ENCODE peak calls at places on chromosomes 12 and 14, in six cellular contexts. W, U, G, C, I and Z are unnamed samples.

GRCh38 chr14:80781968-80782367 is 159.6 kb downstream of the CEP128 start:
- DNase-seq in G (no peak), W (no peak), C (no peak), I (no peak), U (no peak), Z (no peak)

GRCh38 chr12:10365716-10366433 is 24.0 kb downstream of the KLRK1 start:
- DNase-seq in C (no peak), W (no peak), U (no peak), G (no peak), I (no peak), Z (no peak)

GRCh38 chr14:20679907-20680306 is 4.5 kb upstream of the RNASE4 start:
- DNase-seq in U (peak; percentile 69), C (peak; percentile 40), G (no peak), W (no peak), I (no peak), Z (no peak)

GRCh38 chr12:6961695-6962284 is 8.7 kb downstream of the PHB2 start:
- DNase-seq in U (no peak), W (peak; percentile 67), G (no peak), C (peak; percentile 83), I (no peak), Z (no peak)

GRCh38 chr12:4137441-4137840 is 136.1 kb upstream of the CCND2 start:
- DNase-seq in I (no peak), W (no peak), U (no peak), G (no peak), C (no peak), Z (no peak)

GRCh38 chr12:77728018-77728417 is 102.7 kb upstream of the NAV3 start:
- DNase-seq in C (no peak), U (no peak), G (no peak), W (no peak), I (no peak), Z (no peak)

GRCh38 chr12:124752437-124753229 is 111.0 kb downstream of the SCARB1 start:
- DNase-seq in G (no peak), C (no peak), W (no peak), I (no peak), U (no peak), Z (no peak)

GRCh38 chr12:120903382-120903817 is 758 bp downstream of the SPPL3 start:
- DNase-seq in W (peak; percentile 71), G (peak; percentile 52), C (peak; percentile 58), U (peak; percentile 68), I (peak; percentile 62), Z (no peak)

GRCh38 chr12:29782821-29783772 is 645 bp downstream of the TMTC1 start:
- DNase-seq in I (peak; percentile 53), C (peak; percentile 69), W (no peak), U (peak; percentile 77), G (no peak), Z (no peak)

GRCh38 chr14:80518173-80518572 is 306.9 kb upstream of the DIO2 start:
- DNase-seq in G (no peak), W (no peak), I (no peak), C (no peak), U (no peak), Z (no peak)

GRCh38 chr12:107442593-107442992 is 243.0 kb upstream of the PWP1 start:
- DNase-seq in W (no peak), I (no peak), C (no peak), G (no peak), U (no peak), Z (no peak)

GRCh38 chr12:89395712-89396111 is 43.4 kb upstream of the DUSP6 start:
- DNase-seq in I (no peak), W (no peak), U (no peak), C (no peak), G (no peak), Z (no peak)

GRCh38 chr12:32702470-32702869 is 23.4 kb downstream of the DNM1L start:
- DNase-seq in U (no peak), C (no peak), I (no peak), W (no peak), G (no peak), Z (no peak)

GRCh38 chr14:23602181-23603095 is 23.8 kb upstream of the JPH4 start:
- DNase-seq in U (no peak), I (no peak), G (no peak), C (no peak), W (no peak), Z (no peak)

GRCh38 chr12:106113042-106113441 is 25.7 kb downstream of the NUAK1 start:
- DNase-seq in I (no peak), U (no peak), G (no peak), C (no peak), W (no peak), Z (no peak)

GRCh38 chr14:22650960-22651521 is 6.9 kb upstream of the OR6J1 start:
- DNase-seq in U (no peak), G (no peak), W (peak; percentile 47), I (no peak), C (no peak), Z (no peak)

GRCh38 chr14:60944206-60944605 is 36.7 kb downstream of the TRMT5 start:
- DNase-seq in G (no peak), W (no peak), I (no peak), U (no peak), C (peak; percentile 2), Z (no peak)

GRCh38 chr14:68628605-68629310 is 164.1 kb downstream of the ZFP36L1 start:
- DNase-seq in C (no peak), G (peak; percentile 22), I (peak; percentile 81), U (no peak), W (no peak), Z (no peak)

GRCh38 chr12:109606261-109607028 is 32.9 kb downstream of the MVK start:
- DNase-seq in I (no peak), G (no peak), W (no peak), C (peak; percentile 92), U (peak; percentile 69), Z (no peak)

GRCh38 chr12:99959549-99960170 is 25.1 kb downstream of the ANKS1B start:
- DNase-seq in U (no peak), C (no peak), I (no peak), W (no peak), G (no peak), Z (no peak)

DNA sequence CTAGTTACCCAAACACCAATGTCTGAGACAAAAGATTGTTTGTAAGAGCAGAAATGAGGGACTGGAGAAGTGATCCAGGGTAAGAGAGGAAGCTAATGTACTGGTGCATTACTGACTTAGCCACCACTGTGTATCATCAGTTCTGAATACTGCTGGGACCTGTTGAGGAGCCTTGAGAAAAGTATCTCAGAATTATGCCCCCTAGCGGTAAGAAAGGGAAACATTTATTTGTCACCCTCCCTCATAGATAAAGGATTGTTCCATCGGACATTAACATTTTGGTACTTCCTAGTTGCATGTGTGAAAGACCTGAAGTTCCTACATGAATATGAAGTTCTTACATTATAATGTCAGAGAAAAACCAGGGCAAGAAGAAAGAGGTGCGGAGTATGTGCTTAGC is 612.5 kb downstream of the FSCB start:
- DNase-seq in W (peak; percentile 43), G (no peak), I (no peak), U (no peak), C (peak; percentile 44), Z (no peak)
- TF ChIP-seq CTCF in W (peak; percentile 87), G (no peak), I (no peak), U (peak; percentile 27), C (peak; percentile 42), Z (peak; percentile 38)

GRCh38 chr12:80559766-80560165 is 115.7 kb downstream of the PTPRQ start:
- DNase-seq in W (peak; percentile 17), I (no peak), C (no peak), G (no peak), U (no peak), Z (no peak)
- H3K4me3 ChIP-seq in W (no peak overlapping the region), I (no peak overlapping the region), C (no peak overlapping the region), G (no peak overlapping the region), U (no peak overlapping the region), Z (no peak overlapping the region)

GRCh38 chr12:98127854-98128253 is 387.5 kb upstream of the TMPO start:
- DNase-seq in C (no peak), U (no peak), I (no peak), W (no peak), G (no peak), Z (no peak)

GRCh38 chr12:98127336-98127679 is 388.1 kb upstream of the TMPO start:
- DNase-seq in C (no peak), U (no peak), G (no peak), W (no peak), I (no peak), Z (no peak)

GRCh38 chr12:98123186-98123585 is 392.2 kb upstream of the TMPO start:
- DNase-seq in I (no peak), G (no peak), W (no peak), U (no peak), C (no peak), Z (no peak)

DNA sequence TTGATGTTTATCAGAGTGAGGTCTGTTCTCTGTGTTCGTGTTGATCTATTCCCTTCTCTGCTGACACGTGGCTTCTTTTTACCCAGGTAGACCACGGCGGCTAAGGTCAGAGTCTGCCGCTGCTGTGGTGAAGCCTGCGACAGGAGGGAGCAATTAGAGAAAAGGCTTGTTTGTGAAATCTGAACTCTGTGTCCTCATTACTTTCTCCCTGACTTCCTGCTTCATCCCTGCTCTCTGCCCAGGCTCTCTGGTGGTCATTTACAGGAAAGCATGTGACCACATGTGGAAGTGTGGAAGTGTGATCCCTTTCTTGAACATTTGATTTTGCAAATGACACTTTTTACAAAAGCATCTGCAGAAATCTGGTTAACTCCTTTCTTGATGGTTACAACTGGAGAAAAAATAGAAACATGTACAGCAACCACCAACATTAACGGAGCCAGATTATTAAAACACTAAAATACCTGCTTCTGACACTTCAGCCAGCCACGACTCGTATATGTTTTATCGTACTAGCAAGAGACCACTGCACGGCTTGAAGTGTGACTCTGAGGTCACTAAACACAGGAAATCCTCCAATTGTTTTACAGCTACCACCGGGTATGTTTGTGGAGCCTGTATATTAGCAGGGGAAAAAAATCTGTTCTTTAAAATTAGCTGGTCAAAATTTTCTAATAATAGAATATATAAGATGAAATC is 388.6 kb upstream of the TMPO start:
- DNase-seq in G (no peak), C (no peak), I (no peak), W (no peak), U (no peak), Z (no peak)
- H3K27ac ChIP-seq in G (no peak overlapping the region), C (no peak overlapping the region), I (no peak overlapping the region), W (no peak overlapping the region), U (no peak overlapping the region), Z (no peak overlapping the region)

GRCh38 chr12:101819467-101819866 is 11.3 kb downstream of the GNPTAB start:
- DNase-seq in W (no peak), U (no peak), C (no peak), G (no peak), I (no peak), Z (no peak)

GRCh38 chr12:101824831-101825230 is 5.9 kb downstream of the GNPTAB start:
- DNase-seq in G (no peak), C (no peak), W (no peak), I (no peak), U (no peak), Z (no peak)

GRCh38 chr12:101823039-101823438 is 7.7 kb downstream of the GNPTAB start:
- DNase-seq in I (no peak), W (no peak), U (peak; percentile 53), G (no peak), C (no peak), Z (no peak)

GRCh38 chr12:101826766-101827368 is 3.9 kb downstream of the GNPTAB start:
- DNase-seq in U (no peak), C (no peak), I (no peak), G (no peak), W (peak; percentile 42), Z (no peak)

DNA sequence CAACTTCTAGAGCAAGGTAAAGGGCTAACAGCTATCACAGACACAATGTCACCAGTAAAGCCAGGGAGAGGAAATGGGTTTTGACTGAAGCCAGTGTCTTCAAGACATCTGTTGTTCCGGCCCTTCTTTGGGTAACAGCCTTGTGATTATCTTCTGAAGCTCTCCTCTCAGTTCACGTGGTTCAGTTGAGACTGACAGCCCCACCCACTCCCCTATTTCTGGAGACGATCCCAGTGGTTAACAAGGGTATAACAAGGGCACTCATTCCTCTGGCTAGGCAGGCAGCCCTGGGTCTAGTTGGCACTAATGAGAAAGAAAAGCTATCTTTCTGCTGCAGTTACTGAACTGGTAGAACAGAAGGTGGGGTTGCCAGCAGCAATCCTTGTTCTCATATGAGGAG is 6.9 kb downstream of the GNPTAB start:
- DNase-seq in U (no peak), I (no peak), C (peak; percentile 50), W (peak; percentile 93), G (peak; percentile 47), Z (no peak)
- TF ChIP-seq CTCF in U (no peak), I (no peak), C (peak; percentile 12), W (peak; percentile 66), G (peak; percentile 64), Z (peak; percentile 6)